ENCODE peak calls at places on chromosomes 12 and 14, in seven cellular contexts. V, N, K, Y, X, C and D are unnamed samples.

GRCh38 chr12:6315704-6316597 is 5.5 kb downstream of the PLEKHG6 start:
- DNase-seq in V (no peak), N (no peak), K (no peak), Y (no peak), X (no peak), C (no peak), D (no peak)

GRCh38 chr12:93061414-93062099 is 132.5 kb upstream of the EEA1 start:
- DNase-seq in V (no peak), N (no peak), K (no peak), Y (no peak), X (no peak), C (no peak), D (peak)

GRCh38 chr14:100715332-100715731 is 11.4 kb upstream of the DLK1 start:
- DNase-seq in V (no peak), N (no peak), K (no peak), Y (no peak), X (no peak), C (no peak), D (no peak)

GRCh38 chr12:123617580-123617979 is 15.7 kb downstream of the DDX55 start:
- DNase-seq in V (no peak), N (no peak), K (no peak), Y (no peak), X (no peak), C (no peak), D (no peak)

GRCh38 chr12:92552412-92553108 is 150.2 kb upstream of the PLEKHG7 start:
- DNase-seq in V (no peak), N (peak), K (no peak), Y (no peak), X (no peak), C (peak), D (no peak)

GRCh38 chr14:35385042-35385839 is 19.3 kb downstream of the NFKBIA start:
- DNase-seq in V (peak), N (peak), K (no peak), Y (no peak), X (peak), C (no peak), D (peak)

GRCh38 chr12:108519558-108519957 is 4.5 kb downstream of the FICD start:
- DNase-seq in V (no peak), N (no peak), K (no peak), Y (no peak), X (no peak), C (no peak), D (no peak)

GRCh38 chr12:14905269-14906004 is 19.8 kb upstream of the MGP start:
- DNase-seq in V (no peak), N (peak), K (no peak), Y (no peak), X (no peak), C (no peak), D (peak)

GRCh38 chr14:59333668-59334067 is 131.5 kb downstream of the GPR135 start:
- DNase-seq in V (no peak), N (peak), K (peak), Y (peak), X (peak), C (no peak), D (peak)

GRCh38 chr12:120397827-120398563 is 29.0 kb upstream of the MSI1 start:
- DNase-seq in V (peak), N (no peak), K (no peak), Y (no peak), X (no peak), C (no peak), D (no peak)

GRCh38 chr12:34391771-34392581 is 369.7 kb downstream of the ALG10 start:
- DNase-seq in V (peak), N (no peak), K (no peak), Y (no peak), X (no peak), C (no peak), D (no peak)

GRCh38 chr12:39533951-39534350 is 85.7 kb downstream of the ABCD2 start:
- DNase-seq in V (no peak), N (peak), K (no peak), Y (no peak), X (no peak), C (no peak), D (no peak)

GRCh38 chr14:105055334-105055733 is 9.9 kb downstream of the GPR132 start:
- DNase-seq in V (no peak), N (no peak), K (no peak), Y (no peak), X (no peak), C (no peak), D (no peak)

GRCh38 chr12:1830981-1831930 is 10.9 kb downstream of the LRTM2 start:
- DNase-seq in V (peak), N (peak), K (peak), Y (peak), X (peak), C (peak), D (peak)

GRCh38 chr14:64012720-64013119 is 159.9 kb downstream of the SYNE2 start:
- DNase-seq in V (no peak), N (no peak), K (no peak), Y (no peak), X (no peak), C (no peak), D (no peak)

GRCh38 chr12:104720346-104721064 is 237.6 kb downstream of the SLC41A2 start:
- DNase-seq in V (peak), N (no peak), K (no peak), Y (no peak), X (no peak), C (no peak), D (peak)

GRCh38 chr14:89540830-89541470 is 123.9 kb upstream of the FOXN3 start:
- DNase-seq in V (no peak), N (peak), K (peak), Y (no peak), X (no peak), C (no peak), D (peak)

GRCh38 chr14:94385553-94386057 is 2.8 kb downstream of the SERPINA1 start:
- DNase-seq in V (no peak), N (no peak), K (no peak), Y (no peak), X (no peak), C (no peak), D (no peak)

GRCh38 chr12:108638141-108638823 is 4.6 kb upstream of the SELPLG start:
- DNase-seq in V (peak), N (no peak), K (no peak), Y (no peak), X (no peak), C (no peak), D (no peak)

GRCh38 chr12:69898236-69898635 is 73.2 kb downstream of the MYRFL start:
- DNase-seq in V (no peak), N (peak), K (no peak), Y (no peak), X (no peak), C (no peak), D (peak)

GRCh38 chr14:64784006-64784405 is 79.8 kb downstream of the PLEKHG3 start:
- DNase-seq in V (no peak), N (no peak), K (no peak), Y (no peak), X (no peak), C (no peak), D (no peak)

GRCh38 chr14:93962701-93963601 is 13.4 kb downstream of the ASB2 start:
- DNase-seq in V (no peak), N (peak), K (no peak), Y (peak), X (no peak), C (no peak), D (peak)

GRCh38 chr12:32230607-32230982 is 123.9 kb downstream of the BICD1 start:
- DNase-seq in V (no peak), N (no peak), K (no peak), Y (no peak), X (no peak), C (no peak), D (no peak)

GRCh38 chr14:54709444-54709843 is 142.5 kb downstream of the SAMD4A start:
- DNase-seq in V (no peak), N (no peak), K (no peak), Y (no peak), X (no peak), C (no peak), D (no peak)

GRCh38 chr12:103928736-103929050 is 1.5 kb upstream of the HSP90B1 start:
- DNase-seq in V (peak), N (no peak), K (no peak), Y (no peak), X (no peak), C (no peak), D (no peak)

GRCh38 chr14:99213101-99213500 is 58.9 kb downstream of the BCL11B start:
- DNase-seq in V (no peak), N (no peak), K (no peak), Y (no peak), X (no peak), C (no peak), D (no peak)

GRCh38 chr14:92426237-92426636 is 87.3 kb upstream of the RIN3 start:
- DNase-seq in V (no peak), N (peak), K (no peak), Y (no peak), X (no peak), C (no peak), D (peak)

GRCh38 chr12:48601013-48601756 is 31.3 kb upstream of the LALBA start:
- DNase-seq in V (no peak), N (peak), K (no peak), Y (no peak), X (no peak), C (no peak), D (peak)

GRCh38 chr14:103204852-103205540 is 81.7 kb downstream of the TNFAIP2 start:
- DNase-seq in V (no peak), N (peak), K (no peak), Y (no peak), X (no peak), C (no peak), D (peak)

GRCh38 chr12:88309546-88309945 is 167.4 kb downstream of the TMTC3 start:
- DNase-seq in V (no peak), N (peak), K (no peak), Y (no peak), X (no peak), C (no peak), D (peak)

GRCh38 chr14:81452766-81453165 is 52.6 kb upstream of the STON2 start:
- DNase-seq in V (no peak), N (no peak), K (no peak), Y (no peak), X (no peak), C (no peak), D (no peak)

GRCh38 chr12:66823857-66824570 is 145.1 kb upstream of the GRIP1 start:
- DNase-seq in V (no peak), N (peak), K (peak), Y (no peak), X (no peak), C (peak), D (peak)

GRCh38 chr12:104569348-104570173 is 112.8 kb downstream of the CHST11 start:
- DNase-seq in V (peak), N (no peak), K (no peak), Y (peak), X (no peak), C (no peak), D (peak)

GRCh38 chr14:22326001-22326400 is 263.0 kb downstream of the DAD1 start:
- DNase-seq in V (no peak), N (no peak), K (no peak), Y (no peak), X (no peak), C (no peak), D (no peak)

GRCh38 chr12:49400304-49400703 is 33.0 kb downstream of the SPATS2 start:
- DNase-seq in V (no peak), N (no peak), K (no peak), Y (no peak), X (no peak), C (no peak), D (no peak)

GRCh38 chr12:123261196-123261595 is 10.5 kb downstream of the CDK2AP1 start:
- DNase-seq in V (no peak), N (no peak), K (no peak), Y (no peak), X (no peak), C (no peak), D (no peak)

GRCh38 chr14:90597961-90598360 is 201.1 kb downstream of the CALM1 start:
- DNase-seq in V (no peak), N (no peak), K (no peak), Y (no peak), X (no peak), C (no peak), D (no peak)

GRCh38 chr14:36194645-36195044 is 18.1 kb upstream of the PTCSC3 start:
- DNase-seq in V (no peak), N (no peak), K (no peak), Y (no peak), X (no peak), C (no peak), D (no peak)

GRCh38 chr12:27161458-27162228 is 79.3 kb upstream of the C12orf71 start:
- DNase-seq in V (no peak), N (peak), K (no peak), Y (no peak), X (no peak), C (no peak), D (no peak)
- TF ChIP-seq CTCF in V (no peak), N (no peak), K (no peak), Y (no peak), X (no peak), C (no peak), D (no peak)

GRCh38 chr14:41047763-41048162 is 558.9 kb upstream of the LRFN5 start:
- DNase-seq in V (no peak), N (no peak), K (no peak), Y (no peak), X (no peak), C (no peak), D (no peak)
- TF ChIP-seq CTCF in V (no peak), N (no peak), K (no peak), Y (no peak), X (no peak), C (no peak), D (no peak)

DNA sequence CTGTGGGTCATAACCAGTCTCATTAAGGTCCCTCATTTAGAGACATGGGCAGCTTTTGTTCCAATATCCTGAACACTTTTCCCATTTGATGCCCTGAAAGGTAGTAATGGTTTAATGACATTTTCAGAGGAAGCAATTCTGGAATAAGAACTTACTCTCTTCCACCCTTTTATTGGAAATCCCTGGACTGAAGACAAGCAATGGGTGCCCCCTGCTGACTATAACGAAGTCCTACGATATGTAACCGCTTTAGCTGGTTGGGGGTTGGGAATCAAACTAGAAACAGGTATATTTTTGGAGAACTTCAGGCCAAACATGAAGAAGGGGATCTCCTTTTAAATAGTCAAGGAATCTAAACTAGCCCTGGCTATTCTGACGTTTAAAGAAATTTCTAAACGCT is 20.5 kb downstream of the SARNP start:
- DNase-seq in V (no peak), N (peak), K (no peak), Y (no peak), X (no peak), C (no peak), D (peak)
- TF ChIP-seq CTCF in V (peak), N (peak), K (no peak), Y (peak), X (peak), C (peak), D (peak)

GRCh38 chr12:95881331-95881955 is 22.7 kb downstream of the SNRPF start:
- DNase-seq in V (no peak), N (no peak), K (no peak), Y (no peak), X (peak), C (no peak), D (peak)

GRCh38 chr12:95882080-95882479 is 23.3 kb downstream of the SNRPF start:
- DNase-seq in V (no peak), N (no peak), K (no peak), Y (no peak), X (no peak), C (no peak), D (peak)

GRCh38 chr12:95880895-95881294 is 22.1 kb downstream of the SNRPF start:
- DNase-seq in V (no peak), N (no peak), K (no peak), Y (no peak), X (no peak), C (no peak), D (no peak)

GRCh38 chr12:95882873-95883272 is 24.1 kb downstream of the SNRPF start:
- DNase-seq in V (no peak), N (no peak), K (no peak), Y (no peak), X (no peak), C (no peak), D (no peak)

DNA sequence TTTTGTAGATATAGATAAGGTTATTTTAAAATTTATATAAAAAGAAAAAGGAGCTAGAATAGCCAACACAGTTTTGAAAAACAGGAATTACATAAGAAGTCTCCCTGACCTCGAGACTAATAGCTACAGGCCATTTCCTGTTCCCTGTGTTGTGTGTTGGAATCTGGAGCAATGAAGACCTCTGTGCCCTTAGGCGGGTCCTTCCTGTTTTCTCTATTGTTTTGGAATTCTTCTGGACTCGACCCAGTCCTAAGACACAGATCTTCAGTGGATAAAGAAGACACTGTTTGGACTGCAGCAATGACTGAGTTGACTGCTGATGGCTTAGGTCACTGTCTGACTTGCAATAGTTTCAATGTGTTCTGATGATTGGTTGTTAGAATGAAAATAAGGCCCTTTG is 26.2 kb downstream of the SNRPF start:
- DNase-seq in V (no peak), N (no peak), K (no peak), Y (no peak), X (no peak), C (no peak), D (no peak)
- TF ChIP-seq CTCF in V (no peak), N (no peak), K (no peak), Y (no peak), X (no peak), C (no peak), D (no peak)

DNA sequence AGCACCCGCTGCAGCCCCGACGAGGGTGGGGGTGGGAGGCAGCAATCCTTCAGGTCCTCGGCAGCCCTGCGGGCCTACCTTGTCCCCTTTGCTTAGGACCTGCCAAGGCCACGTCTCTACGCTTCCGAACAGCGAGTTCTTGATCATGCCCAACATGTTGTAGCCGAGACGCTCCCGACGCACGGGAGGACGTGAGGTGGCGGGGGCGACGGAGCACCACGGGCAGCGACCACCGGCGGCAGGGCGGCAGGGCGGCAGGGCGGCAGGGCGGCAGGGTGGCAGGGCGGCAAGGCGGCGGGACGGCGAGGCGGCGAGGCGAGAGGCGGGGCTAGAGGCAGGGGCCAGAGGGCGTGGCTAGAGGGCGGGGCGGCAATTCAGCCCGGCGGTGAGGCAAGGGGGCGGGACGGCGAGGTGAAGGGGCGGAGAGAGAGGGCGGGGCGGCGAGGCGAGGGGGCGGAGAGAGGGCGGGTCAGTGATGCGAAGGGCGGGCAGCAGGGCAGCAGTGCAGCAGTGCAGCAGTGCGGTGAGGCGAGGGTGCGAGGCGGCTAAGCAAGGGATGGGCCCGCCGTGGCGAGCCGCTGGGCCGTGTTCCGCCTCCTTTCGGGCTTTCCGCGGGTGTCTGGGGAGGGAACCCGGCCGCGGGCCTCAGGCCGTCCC is at the start of gene HEBP1:
- DNase-seq in V (peak), N (peak), K (peak), Y (peak), X (peak), C (peak), D (peak)
- TF ChIP-seq CTCF in V (no peak), N (no peak), K (no peak), Y (no peak), X (no peak), C (no peak), D (no peak)

GRCh38 chr14:45757655-45758054 is 504.7 kb upstream of the MIS18BP1 start:
- DNase-seq in V (no peak), N (no peak), K (no peak), Y (no peak), X (no peak), C (no peak), D (no peak)
- TF ChIP-seq CTCF in V (no peak), N (no peak), K (no peak), Y (no peak), X (no peak), C (no peak), D (no peak)

DNA sequence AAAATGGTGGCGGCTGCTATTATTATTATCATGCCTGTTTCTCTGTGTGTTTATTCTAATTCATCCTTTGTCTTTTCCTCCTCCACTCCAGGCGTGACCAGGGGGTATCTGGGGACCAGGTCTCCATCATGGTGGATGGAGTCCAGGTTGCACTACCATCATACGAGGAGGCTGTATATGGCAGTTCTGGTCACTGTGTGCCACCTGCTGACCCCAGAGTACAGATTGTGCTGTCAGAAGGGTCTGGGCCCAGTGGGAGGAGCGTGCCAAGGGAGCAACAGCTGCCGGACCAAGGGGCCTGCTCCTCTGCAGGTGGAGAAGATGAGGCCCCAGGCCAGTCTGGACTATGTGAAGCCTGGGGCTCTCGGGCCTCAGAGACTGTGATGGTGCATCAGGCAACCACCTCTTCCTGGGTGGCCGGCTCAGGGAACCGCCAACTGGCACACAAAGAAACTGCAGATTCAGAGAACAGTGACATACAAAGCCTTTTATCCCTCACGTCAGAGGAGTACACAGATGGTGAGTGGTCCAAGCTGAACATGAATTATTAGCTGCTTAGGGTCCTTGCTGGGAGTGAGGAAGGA is 58.3 kb upstream of the SRSF5 start:
- DNase-seq in V (no peak), N (no peak), K (no peak), Y (no peak), X (no peak), C (peak), D (peak)
- TF ChIP-seq CTCF in V (no peak), N (peak), K (no peak), Y (no peak), X (no peak), C (peak), D (peak)

GRCh38 chr14:76091036-76091435 is 60.7 kb upstream of the GPATCH2L start:
- DNase-seq in V (no peak), N (no peak), K (no peak), Y (no peak), X (no peak), C (no peak), D (peak)
- TF ChIP-seq CTCF in V (no peak), N (no peak), K (no peak), Y (no peak), X (peak), C (no peak), D (peak)